ENCODE peak calls at places on chromosome 10, in ten cellular contexts. N is spleen; K is thyroid gland; I is breast epithelium; C is AG04450; E is suprapubic skin; L is prostate gland; B is body of pancreas; H is HCT116; U is CD8-positive, alpha-beta T cell. V is an unnamed sample.

GRCh38 chr10:45557275-45557905 is 115.2 kb downstream of the ZFAND4 start:
- DNase-seq in N (no peak), K (no peak), I (no peak), C (no peak), E (no peak), L (no peak), B (peak; percentile 20), H (no peak), U (no peak), V (no peak)

GRCh38 chr10:27223964-27224363 is 16.6 kb downstream of the ACBD5 start:
- DNase-seq in N (peak; percentile 79), K (peak; percentile 54), I (no peak), C (no peak), E (no peak), L (no peak), B (peak; percentile 65), H (no peak), U (peak; percentile 13), V (peak; percentile 42)

GRCh38 chr10:30705086-30705624 is 75.6 kb upstream of the LYZL2 start:
- DNase-seq in N (no peak), K (no peak), I (no peak), C (no peak), E (no peak), L (no peak), B (no peak), H (no peak), U (no peak), V (no peak)

GRCh38 chr10:122419016-122419415 is 35.4 kb upstream of the ARMS2 start:
- DNase-seq in N (no peak), K (no peak), I (no peak), C (no peak), E (no peak), L (no peak), B (no peak), H (no peak), U (no peak), V (no peak)

GRCh38 chr10:70722820-70723424 is 50.6 kb downstream of the ADAMTS14 start:
- DNase-seq in N (no peak), K (no peak), I (no peak), C (no peak), E (no peak), L (no peak), B (no peak), H (peak; percentile 66), U (no peak), V (no peak)

GRCh38 chr10:78959217-78959616 is 109.5 kb upstream of the ZMIZ1 start:
- DNase-seq in N (no peak), K (no peak), I (no peak), C (no peak), E (no peak), L (no peak), B (no peak), H (no peak), U (no peak), V (no peak)

GRCh38 chr10:71279590-71280170 is 39.4 kb upstream of the SLC29A3 start:
- DNase-seq in N (no peak), K (no peak), I (no peak), C (no peak), E (no peak), L (no peak), B (no peak), H (no peak), U (no peak), V (no peak)

GRCh38 chr10:79241990-79242619 is 105.2 kb upstream of the PPIF start:
- DNase-seq in N (peak; percentile 93), K (peak; percentile 56), I (peak; percentile 61), C (no peak), E (peak; percentile 84), L (peak; percentile 44), B (peak; percentile 77), H (no peak), U (no peak), V (peak; percentile 55)

GRCh38 chr10:110493832-110494426 is 3.8 kb upstream of the DUSP5 start:
- DNase-seq in N (no peak), K (no peak), I (peak; percentile 48), C (no peak), E (no peak), L (no peak), B (no peak), H (no peak), U (no peak), V (no peak)

GRCh38 chr10:96417432-96417831 is 58.6 kb upstream of the OPALIN start:
- DNase-seq in N (no peak), K (no peak), I (no peak), C (no peak), E (no peak), L (no peak), B (no peak), H (no peak), U (no peak), V (no peak)

GRCh38 chr10:112230325-112230988 is 46.9 kb upstream of the GPAM start:
- DNase-seq in N (no peak), K (no peak), I (no peak), C (no peak), E (no peak), L (no peak), B (no peak), H (no peak), U (no peak), V (no peak)

GRCh38 chr10:43963379-43963778 is 314.7 kb upstream of the ZNF32 start:
- DNase-seq in N (peak; percentile 16), K (no peak), I (no peak), C (no peak), E (no peak), L (no peak), B (no peak), H (no peak), U (no peak), V (no peak)

GRCh38 chr10:101285519-101286070 is 56.3 kb upstream of the LBX1 start:
- DNase-seq in N (no peak), K (no peak), I (no peak), C (no peak), E (no peak), L (no peak), B (no peak), H (no peak), U (no peak), V (no peak)

GRCh38 chr10:23686722-23687121 is 247.8 kb downstream of the OTUD1 start:
- DNase-seq in N (no peak), K (no peak), I (no peak), C (no peak), E (no peak), L (no peak), B (no peak), H (no peak), U (no peak), V (no peak)

GRCh38 chr10:116961305-116962251 is 43.4 kb downstream of the SHTN1 start:
- DNase-seq in N (no peak), K (no peak), I (no peak), C (no peak), E (no peak), L (no peak), B (no peak), H (no peak), U (no peak), V (peak; percentile 37)
- H3K27ac ChIP-seq in N (no peak overlapping the region), K (no peak overlapping the region), I (no peak overlapping the region), C (no peak overlapping the region), E (no peak overlapping the region), L (no peak overlapping the region), B (no peak overlapping the region), H (no peak overlapping the region), U (no peak overlapping the region), V (peak overlapping the region; percentile 34)

DNA sequence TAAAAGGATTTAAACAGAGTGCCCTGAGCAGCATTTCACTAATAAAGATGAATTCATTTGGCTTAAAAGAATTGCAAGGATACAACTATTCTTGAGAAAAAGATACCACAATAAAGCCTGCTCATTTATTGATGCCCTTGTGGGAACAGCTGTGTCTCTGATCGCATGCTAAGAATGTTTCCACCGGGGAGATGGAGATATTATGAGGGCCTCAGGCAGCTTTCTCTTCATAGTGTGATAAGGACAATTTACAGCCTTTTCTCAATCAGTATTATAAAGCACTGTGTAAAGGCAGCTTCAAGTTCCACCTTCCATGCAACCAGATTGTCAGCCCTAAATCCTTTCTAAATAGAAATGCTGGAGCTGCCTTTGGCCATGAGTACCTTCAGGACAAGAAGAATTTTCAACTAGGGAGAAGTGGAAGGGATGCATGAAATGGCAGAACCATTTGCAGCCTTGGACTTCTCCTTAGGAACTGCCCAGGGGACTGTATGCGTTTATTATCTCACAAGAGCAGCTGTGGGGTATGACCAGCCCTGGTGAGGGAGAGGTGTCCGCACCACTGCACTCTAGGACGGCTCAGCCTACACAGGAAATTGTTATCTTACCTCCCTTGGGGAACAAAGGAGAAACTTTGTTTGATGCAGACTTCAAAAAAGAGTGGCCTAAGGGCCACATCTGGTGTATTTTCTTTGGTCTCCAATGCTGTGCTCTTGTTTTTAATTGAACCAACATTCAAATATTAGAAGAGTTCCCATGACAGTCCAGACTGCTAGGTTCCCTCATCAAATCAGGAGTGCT is 116.9 kb upstream of the PCGF5 start:
- DNase-seq in N (no peak), K (no peak), I (no peak), C (no peak), E (no peak), L (no peak), B (no peak), H (no peak), U (no peak), V (no peak)
- H3K27ac ChIP-seq in N (no peak overlapping the region), K (no peak overlapping the region), I (no peak overlapping the region), C (no peak overlapping the region), E (no peak overlapping the region), L (no peak overlapping the region), B (no peak overlapping the region), H (no peak overlapping the region), U (no peak overlapping the region), V (no peak overlapping the region)

DNA sequence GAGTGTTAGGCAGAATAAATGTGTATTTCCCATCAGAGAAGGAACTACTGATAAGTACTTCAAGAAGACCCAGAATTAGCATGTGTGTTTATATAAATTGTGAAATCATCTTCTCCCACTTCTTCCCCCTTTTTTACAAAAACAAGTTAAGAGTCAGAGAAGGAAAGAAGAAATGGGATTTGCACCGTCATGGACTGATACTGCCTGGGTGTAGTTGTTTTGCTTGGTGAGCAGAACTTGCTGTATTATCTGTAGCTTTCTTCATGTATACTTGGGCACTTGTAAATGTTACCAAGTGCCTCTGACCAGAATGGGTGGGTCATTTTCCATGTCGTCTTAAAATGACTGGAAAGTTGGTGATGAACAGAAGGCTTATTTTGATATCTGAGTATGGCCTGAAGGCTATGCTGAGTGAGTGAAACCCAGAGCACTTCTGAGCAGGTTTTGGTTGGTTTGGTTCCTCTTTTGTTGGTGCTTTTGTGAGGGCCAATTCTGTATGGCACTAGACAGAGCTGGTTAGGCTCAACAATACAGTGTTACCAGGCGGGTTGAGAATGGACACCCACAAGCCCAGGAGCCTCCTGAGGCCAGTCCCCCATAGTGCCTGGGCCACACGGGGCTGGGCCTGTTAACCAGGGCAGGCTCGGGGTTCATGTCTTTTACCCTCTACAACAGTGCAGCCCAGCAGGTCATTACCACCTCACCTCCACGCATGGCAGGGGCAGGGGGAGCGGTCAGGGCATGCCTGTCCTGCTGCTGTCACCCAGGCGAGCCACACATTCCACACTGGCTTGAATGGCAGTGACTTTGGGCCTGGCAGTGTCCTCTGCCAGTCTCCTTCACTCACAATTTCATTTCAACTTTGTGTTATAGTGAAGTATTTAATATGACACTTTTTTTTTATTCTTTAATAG is 115.1 kb downstream of the CCNY start:
- DNase-seq in N (no peak), K (no peak), I (no peak), C (no peak), E (no peak), L (no peak), B (no peak), H (no peak), U (no peak), V (no peak)
- H3K27ac ChIP-seq in N (peak overlapping the region; percentile 90), K (no peak overlapping the region), I (peak overlapping the region; percentile 12), C (peak overlapping the region; percentile 62), E (peak overlapping the region; percentile 7), L (no peak overlapping the region), B (peak overlapping the region; percentile 60), H (no peak overlapping the region), U (no peak overlapping the region), V (peak overlapping the region; percentile 31)

GRCh38 chr10:80690434-80690833 is 152.7 kb downstream of the SH2D4B start:
- DNase-seq in N (no peak), K (no peak), I (no peak), C (no peak), E (no peak), L (no peak), B (no peak), H (no peak), U (no peak), V (no peak)
- H3K27ac ChIP-seq in N (no peak overlapping the region), K (no peak overlapping the region), I (no peak overlapping the region), C (no peak overlapping the region), E (no peak overlapping the region), L (no peak overlapping the region), B (no peak overlapping the region), H (no peak overlapping the region), U (no peak overlapping the region), V (no peak overlapping the region)